ENCODE peak calls at places on chromosomes 6 and 20, in nine cellular contexts. Y is mucosa of gallbladder; L is activated naive CD4-positive, alpha-beta T cell treated with anti-CD3 and anti-CD28 coated beads for 36 hours; M is activated CD4-positive, alpha-beta T cell treated with anti-CD3 and anti-CD28 coated beads for 24 hours; J is frontal cortex; N is fibroblast of lung; A is NCI-H345; O is endothelial cell; V is astrocyte of the spinal cord. S is an unnamed sample.
A peak's percentile ranks its signal among the peaks of the same experiment; 100 is the strongest.

GRCh38 chr6:84645000-84645399 is 119.4 kb downstream of the TBX18 start:
- DNase-seq in Y (no peak), M (no peak), J (no peak), O (no peak), A (no peak), V (peak; percentile 62), L (no peak), N (peak; percentile 59), S (no peak)

GRCh38 chr20:47664744-47665143 is 120.5 kb downstream of the SULF2 start:
- DNase-seq in L (no peak), Y (no peak), M (no peak), A (no peak), J (no peak), O (no peak), N (no peak), V (no peak), S (no peak)

GRCh38 chr20:32585519-32586127 is 490 bp upstream of the NOL4L start:
- DNase-seq in L (peak; percentile 71), N (no peak), A (no peak), M (no peak), O (no peak), J (no peak), V (no peak), Y (no peak), S (no peak)

GRCh38 chr6:77106992-77107391 is 356.3 kb downstream of the HTR1B start:
- DNase-seq in V (no peak), M (no peak), Y (no peak), J (no peak), L (no peak), O (no peak), N (no peak), A (no peak), S (no peak)

GRCh38 chr6:3226422-3227362 is 761 bp downstream of the TUBB2B start:
- DNase-seq in O (peak; percentile 51), Y (no peak), A (peak; percentile 16), J (peak; percentile 59), N (no peak), V (no peak), M (no peak), L (no peak), S (peak; percentile 10)

GRCh38 chr6:33960345-33961313 is 156.8 kb upstream of the MLN start:
- DNase-seq in A (no peak), O (no peak), M (no peak), N (no peak), Y (no peak), V (no peak), J (no peak), L (no peak), S (no peak)

GRCh38 chr6:123550052-123550617 is 86.6 kb downstream of the TRDN start:
- DNase-seq in A (no peak), J (no peak), L (no peak), N (no peak), V (no peak), M (no peak), O (no peak), Y (no peak), S (no peak)

GRCh38 chr6:41786451-41787218 is 859 bp upstream of the TOMM6 start:
- DNase-seq in Y (peak; percentile 89), M (peak; percentile 84), V (peak; percentile 81), O (peak; percentile 93), J (peak; percentile 90), A (peak; percentile 88), L (peak; percentile 89), N (peak; percentile 66), S (peak; percentile 80)

GRCh38 chr6:129672883-129673631 is 36.9 kb downstream of the ARHGAP18 start:
- DNase-seq in A (no peak), M (no peak), N (peak; percentile 79), J (no peak), Y (no peak), L (peak; percentile 27), V (peak; percentile 87), O (no peak), S (no peak)

GRCh38 chr6:143805832-143806281 is 37.3 kb upstream of the LTV1 start:
- DNase-seq in N (peak; percentile 60), V (no peak), M (no peak), Y (no peak), O (no peak), J (no peak), A (no peak), L (no peak), S (no peak)

GRCh38 chr6:282177-282866 is 10.0 kb upstream of the DUSP22 start:
- DNase-seq in L (no peak), J (no peak), O (no peak), V (no peak), Y (no peak), M (no peak), N (no peak), A (no peak), S (no peak)

GRCh38 chr6:45714795-45715507 is 300.7 kb downstream of the CLIC5 start:
- DNase-seq in Y (peak; percentile 68), N (peak; percentile 92), J (peak; percentile 75), A (peak; percentile 73), O (peak; percentile 62), M (peak; percentile 45), L (peak; percentile 73), V (peak; percentile 90), S (peak; percentile 6)

GRCh38 chr6:109033655-109034054 is 61.0 kb downstream of the SESN1 start:
- DNase-seq in Y (no peak), M (no peak), O (no peak), A (no peak), V (no peak), N (no peak), L (no peak), J (no peak), S (no peak)

GRCh38 chr6:16227605-16228004 is 10.8 kb upstream of the GMPR start:
- DNase-seq in V (no peak), N (no peak), L (no peak), Y (no peak), O (no peak), J (no peak), A (no peak), M (no peak), S (no peak)

GRCh38 chr6:16252696-16253299 is 14.4 kb downstream of the GMPR start:
- DNase-seq in Y (no peak), O (no peak), V (no peak), L (no peak), M (no peak), N (no peak), A (no peak), J (no peak), S (no peak)

GRCh38 chr6:107314644-107315043 is 144.7 kb downstream of the PDSS2 start:
- DNase-seq in J (no peak), M (no peak), A (no peak), L (no peak), N (no peak), Y (no peak), O (no peak), V (no peak), S (no peak)

GRCh38 chr20:400451-401275 is 7.4 kb upstream of the RBCK1 start:
- DNase-seq in A (no peak), J (peak; percentile 51), Y (no peak), N (no peak), L (no peak), V (no peak), O (no peak), M (no peak), S (peak; percentile 81)

GRCh38 chr20:59831901-59832240 is 101.6 kb downstream of the SYCP2 start:
- DNase-seq in Y (no peak), A (no peak), L (no peak), N (no peak), J (no peak), V (no peak), M (no peak), O (no peak), S (no peak)

GRCh38 chr6:36372088-36372487 is 15.4 kb downstream of the ETV7 start:
- DNase-seq in Y (no peak), V (no peak), N (no peak), J (no peak), M (no peak), O (no peak), L (no peak), A (no peak), S (no peak)

GRCh38 chr6:136647363-136647763 is 97.1 kb upstream of the MAP7 start:
- DNase-seq in L (peak; percentile 73), M (peak; percentile 7), J (no peak), Y (no peak), V (peak; percentile 88), A (no peak), N (peak; percentile 90), O (no peak), S (no peak)

GRCh38 chr6:167407239-167408064 is 82.6 kb downstream of the TTLL2 start:
- DNase-seq in L (no peak), M (no peak), J (no peak), O (no peak), Y (peak; percentile 7), N (no peak), V (no peak), A (no peak), S (no peak)

GRCh38 chr6:137805622-137806021 is 61.4 kb upstream of the TNFAIP3 start:
- DNase-seq in V (no peak), O (no peak), A (no peak), N (no peak), M (no peak), Y (no peak), J (no peak), L (no peak), S (no peak)

GRCh38 chr6:355809-356208 is 35.7 kb upstream of the IRF4 start:
- DNase-seq in M (no peak), J (no peak), A (no peak), N (no peak), V (no peak), Y (no peak), L (no peak), O (no peak), S (no peak)

GRCh38 chr6:30601436-30601814 is 15.6 kb downstream of the PPP1R10 start:
- DNase-seq in L (no peak), Y (no peak), N (no peak), V (no peak), J (no peak), M (no peak), O (no peak), A (no peak), S (no peak)

GRCh38 chr20:10513931-10514575 is 78.9 kb downstream of the SLX4IP start:
- DNase-seq in V (no peak), O (no peak), M (no peak), N (peak; percentile 36), J (no peak), A (no peak), L (no peak), Y (no peak), S (no peak)